ENCODE peak calls at places on chromosomes 16 and 17, in ten cellular contexts. G is tibial artery, P is right atrium auricular region, Z is spleen, H is GM23338, Q is coronary artery, F is fibroblast of lung, D is neural progenitor cell, Y is cardiac muscle cell, V is ovary. L is an unnamed sample.

GRCh38 chr16:75514296-75514695 is 19.1 kb upstream of the CHST6 start:
- DNase-seq in G (no peak), P (no peak), Z (no peak), H (no peak), Q (no peak), F (no peak), D (no peak), Y (no peak), V (no peak), L (no peak)

GRCh38 chr16:17375388-17376304 is 95.1 kb downstream of the XYLT1 start:
- DNase-seq in G (no peak), P (no peak), Z (no peak), H (no peak), Q (no peak), F (no peak), D (no peak), Y (no peak), V (no peak), L (no peak)

GRCh38 chr17:38550661-38551060 is 55.1 kb downstream of the SRCIN1 start:
- DNase-seq in G (peak), P (peak), Z (no peak), H (no peak), Q (no peak), F (peak), D (no peak), Y (no peak), V (no peak), L (no peak)

GRCh38 chr17:77374170-77374936 is 233.6 kb downstream of the SEC14L1 start:
- DNase-seq in G (peak), P (peak), Z (peak), H (peak), Q (peak), F (peak), D (peak), Y (peak), V (peak), L (no peak)

GRCh38 chr17:63841350-63842172 is 924 bp downstream of the SMARCD2 start:
- DNase-seq in G (peak), P (peak), Z (peak), H (peak), Q (peak), F (peak), D (peak), Y (peak), V (peak), L (no peak)

GRCh38 chr17:39705786-39706348 is 6.0 kb downstream of the ERBB2 start:
- DNase-seq in G (peak), P (no peak), Z (no peak), H (no peak), Q (no peak), F (no peak), D (no peak), Y (no peak), V (no peak), L (no peak)

GRCh38 chr16:69077251-69077650 is 28.2 kb upstream of the HAS3 start:
- DNase-seq in G (no peak), P (no peak), Z (no peak), H (no peak), Q (no peak), F (no peak), D (no peak), Y (no peak), V (no peak), L (no peak)

GRCh38 chr17:77380411-77381184 is 239.8 kb downstream of the SEC14L1 start:
- DNase-seq in G (no peak), P (no peak), Z (no peak), H (no peak), Q (no peak), F (no peak), D (no peak), Y (no peak), V (peak), L (no peak)

GRCh38 chr17:65515959-65516948 is 45.2 kb downstream of the AXIN2 start:
- DNase-seq in G (peak), P (no peak), Z (no peak), H (peak), Q (no peak), F (peak), D (no peak), Y (no peak), V (no peak), L (no peak)

GRCh38 chr17:42928714-42929496 is 28.3 kb downstream of the G6PC1 start:
- DNase-seq in G (peak), P (peak), Z (no peak), H (peak), Q (peak), F (peak), D (peak), Y (peak), V (no peak), L (no peak)

GRCh38 chr17:74569392-74570003 is 2.2 kb upstream of the CD300H start:
- DNase-seq in G (peak), P (peak), Z (no peak), H (peak), Q (peak), F (peak), D (no peak), Y (no peak), V (no peak), L (no peak)

GRCh38 chr16:75097941-75098897 is 18.4 kb downstream of the LDHD start:
- DNase-seq in G (no peak), P (no peak), Z (no peak), H (no peak), Q (no peak), F (no peak), D (no peak), Y (no peak), V (no peak), L (no peak)

GRCh38 chr17:64546716-64547115 is 39.9 kb downstream of the CEP95 start:
- DNase-seq in G (no peak), P (no peak), Z (no peak), H (no peak), Q (no peak), F (no peak), D (no peak), Y (no peak), V (no peak), L (no peak)

GRCh38 chr16:56336711-56337110 is 88.6 kb downstream of the AMFR start:
- DNase-seq in G (no peak), P (no peak), Z (peak), H (no peak), Q (no peak), F (no peak), D (no peak), Y (no peak), V (no peak), L (no peak)

GRCh38 chr17:45430006-45430737 is 2.5 kb downstream of the ARHGAP27 start:
- DNase-seq in G (no peak), P (no peak), Z (peak), H (peak), Q (no peak), F (no peak), D (no peak), Y (no peak), V (no peak), L (no peak)

GRCh38 chr17:30021708-30022317 is 80.4 kb downstream of the EFCAB5 start:
- DNase-seq in G (no peak), P (no peak), Z (no peak), H (peak), Q (no peak), F (peak), D (peak), Y (peak), V (no peak), L (no peak)

GRCh38 chr17:80101946-80102706 is 745 bp downstream of the GAA start:
- DNase-seq in G (no peak), P (no peak), Z (peak), H (peak), Q (no peak), F (peak), D (peak), Y (peak), V (no peak), L (no peak)

GRCh38 chr17:36131436-36131835 is 27.8 kb downstream of the CCL4 start:
- DNase-seq in G (no peak), P (no peak), Z (no peak), H (peak), Q (no peak), F (no peak), D (no peak), Y (no peak), V (no peak), L (no peak)

GRCh38 chr17:59829217-59830006 is 63.3 kb downstream of the TUBD1 start:
- DNase-seq in G (no peak), P (no peak), Z (no peak), H (no peak), Q (no peak), F (peak), D (no peak), Y (no peak), V (no peak), L (no peak)

GRCh38 chr17:79991140-79991923 is 44.3 kb downstream of the TBC1D16 start:
- DNase-seq in G (peak), P (no peak), Z (peak), H (peak), Q (peak), F (peak), D (peak), Y (peak), V (peak), L (no peak)

GRCh38 chr17:75472119-75472518 is 15.7 kb downstream of the TMEM94 start:
- DNase-seq in G (no peak), P (no peak), Z (no peak), H (no peak), Q (no peak), F (no peak), D (no peak), Y (no peak), V (no peak), L (no peak)

GRCh38 chr17:38536661-38537060 is 69.1 kb downstream of the SRCIN1 start:
- DNase-seq in G (no peak), P (no peak), Z (no peak), H (no peak), Q (no peak), F (no peak), D (no peak), Y (no peak), V (peak), L (no peak)

GRCh38 chr16:11234884-11235702 is 20.9 kb downstream of the SOCS1 start:
- DNase-seq in G (no peak), P (no peak), Z (no peak), H (no peak), Q (no peak), F (peak), D (no peak), Y (no peak), V (no peak), L (no peak)

GRCh38 chr17:74924250-74924948 is at the start of gene OTOP2:
- DNase-seq in G (peak), P (no peak), Z (peak), H (peak), Q (no peak), F (no peak), D (peak), Y (no peak), V (no peak), L (no peak)

GRCh38 chr17:82489117-82489516 is 30.4 kb upstream of the FOXK2 start:
- DNase-seq in G (peak), P (peak), Z (no peak), H (no peak), Q (peak), F (peak), D (no peak), Y (no peak), V (no peak), L (no peak)

GRCh38 chr17:58932956-58933355 is 173.7 kb downstream of the TRIM37 start:
- DNase-seq in G (no peak), P (no peak), Z (no peak), H (no peak), Q (no peak), F (no peak), D (no peak), Y (no peak), V (no peak), L (no peak)

GRCh38 chr17:75344664-75345063 is 55.4 kb upstream of the SLC25A19 start:
- DNase-seq in G (no peak), P (no peak), Z (no peak), H (peak), Q (no peak), F (no peak), D (peak), Y (no peak), V (no peak), L (no peak)

GRCh38 chr17:81508639-81509047 is 4.0 kb downstream of the ACTG1 start:
- DNase-seq in G (no peak), P (no peak), Z (no peak), H (no peak), Q (peak), F (peak), D (no peak), Y (peak), V (no peak), L (no peak)

GRCh38 chr17:74892974-74893911 is at the start of gene FADS6:
- DNase-seq in G (no peak), P (no peak), Z (no peak), H (peak), Q (no peak), F (no peak), D (peak), Y (no peak), V (no peak), L (no peak)

GRCh38 chr16:56912746-56913703 is 18.9 kb upstream of the HERPUD1 start:
- DNase-seq in G (peak), P (no peak), Z (no peak), H (no peak), Q (no peak), F (peak), D (no peak), Y (no peak), V (no peak), L (no peak)

GRCh38 chr16:84617068-84617630 is 729 bp downstream of the COTL1 start:
- DNase-seq in G (no peak), P (no peak), Z (peak), H (no peak), Q (no peak), F (no peak), D (peak), Y (no peak), V (no peak), L (no peak)

GRCh38 chr16:84613408-84614071 is 4.3 kb downstream of the COTL1 start:
- DNase-seq in G (no peak), P (no peak), Z (no peak), H (no peak), Q (no peak), F (no peak), D (no peak), Y (no peak), V (no peak), L (no peak)

GRCh38 chr16:84616515-84616914 is 1.4 kb downstream of the COTL1 start:
- DNase-seq in G (no peak), P (no peak), Z (peak), H (no peak), Q (no peak), F (peak), D (no peak), Y (no peak), V (no peak), L (no peak)

GRCh38 chr16:84614075-84614474 is 3.8 kb downstream of the COTL1 start:
- DNase-seq in G (no peak), P (no peak), Z (no peak), H (no peak), Q (no peak), F (no peak), D (no peak), Y (no peak), V (no peak), L (no peak)

GRCh38 chr16:84614914-84615813 is 2.7 kb downstream of the COTL1 start:
- DNase-seq in G (no peak), P (no peak), Z (no peak), H (no peak), Q (no peak), F (no peak), D (no peak), Y (no peak), V (no peak), L (no peak)
- H3K27ac ChIP-seq in G (no peak), P (no peak), Z (peak), H (no peak), Q (no peak), F (no peak), D (no peak), Y (no peak), V (no peak), L (peak)

GRCh38 chr17:7710341-7710740 is 5.3 kb downstream of the EFNB3 start:
- DNase-seq in G (no peak), P (no peak), Z (no peak), H (no peak), Q (no peak), F (no peak), D (no peak), Y (no peak), V (no peak), L (no peak)

GRCh38 chr17:7709031-7709430 is 4.0 kb downstream of the EFNB3 start:
- DNase-seq in G (no peak), P (no peak), Z (no peak), H (no peak), Q (peak), F (no peak), D (no peak), Y (no peak), V (no peak), L (no peak)

GRCh38 chr17:7713782-7714181 is 3.8 kb upstream of the DNAH2 start:
- DNase-seq in G (no peak), P (no peak), Z (no peak), H (no peak), Q (no peak), F (no peak), D (no peak), Y (no peak), V (no peak), L (no peak)

GRCh38 chr17:7712111-7712771 is 5.3 kb upstream of the DNAH2 start:
- DNase-seq in G (no peak), P (no peak), Z (no peak), H (peak), Q (peak), F (no peak), D (peak), Y (no peak), V (no peak), L (no peak)

DNA sequence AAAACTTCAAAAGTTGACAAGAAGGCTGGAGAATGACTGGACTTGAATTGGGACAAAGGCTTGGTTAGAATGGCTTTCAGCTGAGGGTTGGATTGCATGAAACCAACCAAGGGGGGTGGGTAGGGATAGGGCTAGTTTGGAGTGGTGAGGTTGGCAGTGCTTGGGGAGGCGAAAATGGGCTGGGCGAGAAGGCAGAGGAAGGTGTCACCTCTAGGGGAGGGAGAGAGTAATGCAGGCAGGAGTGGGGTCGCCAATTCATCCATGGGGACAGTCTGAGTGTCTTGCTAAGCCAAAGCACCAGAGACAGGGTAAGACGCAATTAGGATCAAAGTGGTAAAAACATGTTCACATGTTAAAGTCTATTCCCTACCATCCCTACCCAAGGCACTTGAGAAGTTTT is 6.2 kb upstream of the DNAH2 start:
- DNase-seq in G (no peak), P (no peak), Z (no peak), H (peak), Q (no peak), F (no peak), D (peak), Y (no peak), V (no peak), L (no peak)
- TF ChIP-seq CTCF in G (no peak), P (no peak), Z (no peak), H (peak), Q (no peak), F (no peak), D (peak), Y (no peak), V (no peak), L (no peak)

DNA sequence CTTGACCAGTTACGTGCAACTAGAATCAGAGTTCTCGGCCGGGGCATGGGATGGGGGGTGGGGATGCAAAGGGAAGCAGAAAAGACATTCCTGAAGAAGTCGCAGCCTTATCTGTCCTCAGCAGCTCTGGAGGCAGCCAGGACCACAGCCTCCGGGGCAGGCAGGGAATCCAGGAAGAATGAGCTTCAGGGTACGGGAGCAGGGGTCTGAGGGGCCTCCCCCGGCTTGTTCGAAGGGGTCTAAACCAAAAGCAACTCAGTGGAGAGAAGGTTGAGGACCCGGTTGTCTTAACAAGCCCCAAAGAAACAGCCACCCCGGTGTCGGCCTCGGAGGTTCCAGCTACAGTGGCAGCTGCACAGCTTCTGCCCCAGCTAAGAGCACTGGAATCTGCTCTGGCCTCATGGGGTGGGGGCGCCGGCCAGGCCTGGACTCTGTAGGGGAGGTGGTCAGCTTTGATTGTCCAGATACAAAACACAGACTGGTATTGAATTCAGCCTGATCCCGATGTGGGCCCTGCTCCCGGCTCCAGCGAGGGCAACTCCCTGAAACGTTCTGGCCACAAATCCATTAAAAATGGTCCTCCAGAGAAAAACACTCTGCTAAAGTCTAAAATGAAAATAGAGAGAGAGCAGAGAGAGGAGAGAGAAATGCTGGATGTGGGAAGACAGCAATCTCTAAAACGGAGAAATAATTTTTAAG is 7.7 kb downstream of the HOXB4 start:
- DNase-seq in G (no peak), P (no peak), Z (no peak), H (no peak), Q (no peak), F (peak), D (no peak), Y (no peak), V (no peak), L (no peak)
- H3K4me3 ChIP-seq in G (peak), P (no peak), Z (no peak), H (no peak), Q (peak), F (peak), D (no peak), Y (no peak), V (no peak), L (no peak)

DNA sequence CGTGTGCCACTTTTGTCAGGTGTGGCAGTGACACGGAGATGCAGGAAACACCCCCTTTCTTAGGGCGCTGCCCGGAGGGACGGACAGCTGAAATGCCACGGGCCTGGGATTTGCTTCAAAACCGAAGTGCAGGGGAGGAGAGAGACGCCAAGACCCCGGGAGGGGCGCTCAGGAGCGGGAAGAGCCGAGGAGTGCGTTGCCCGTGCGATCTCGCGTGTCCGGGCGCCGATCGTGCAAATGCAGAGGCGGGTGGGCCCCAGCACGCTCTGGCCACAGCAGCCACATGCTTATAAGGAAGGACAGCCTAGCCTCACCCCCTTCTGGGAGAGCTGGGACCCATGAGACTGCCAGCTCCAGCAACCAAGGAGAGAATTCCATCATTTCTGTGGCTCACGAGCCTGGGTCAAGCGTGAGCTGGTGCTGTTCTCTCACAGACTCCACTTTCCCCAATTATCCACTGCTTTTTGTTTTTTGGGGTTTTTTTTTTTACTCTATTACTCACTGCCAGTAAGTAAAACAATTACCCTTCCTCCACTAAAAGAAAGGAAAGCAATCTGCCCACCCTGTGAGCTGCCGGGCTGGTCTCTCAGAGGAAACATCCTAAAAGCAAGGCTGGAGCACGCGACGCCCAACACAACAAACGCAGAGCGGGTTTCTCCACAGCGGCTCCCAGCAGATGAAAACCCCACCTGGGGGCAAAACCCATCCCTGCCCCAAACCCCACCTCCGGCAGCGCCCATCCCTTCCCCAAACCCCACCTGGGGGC is 27.2 kb upstream of the C16orf95 start:
- DNase-seq in G (no peak), P (no peak), Z (no peak), H (no peak), Q (no peak), F (no peak), D (no peak), Y (no peak), V (no peak), L (no peak)
- H3K27ac ChIP-seq in G (no peak), P (peak), Z (no peak), H (no peak), Q (no peak), F (no peak), D (no peak), Y (no peak), V (no peak), L (peak)